ENCODE peak calls at places on chromosome 4, in ten cellular contexts. One of them, this sample, is unnamed.

GRCh38 chr4:48261288-48261687 is 8.3 kb downstream of the TEC start:
- DNase-seq in ureter: no peak
- DNase-seq in H9: no peak
- DNase-seq in breast epithelium: no peak
- DNase-seq in GM13977: no peak
- DNase-seq in heart right ventricle: no peak
- DNase-seq in lower leg skin: no peak
- DNase-seq in stimulated activated naive B cell treated with anti-CD40 and anti-IgM and Interleukin-4, amounts not matched to agents 10 μg/mL and 1 μg/mL and 100 μg/mL, for 72 hours: no peak
- DNase-seq in psoas muscle: no peak
- DNase-seq in cardiac fibroblast: no peak
- DNase-seq in this sample: no peak

GRCh38 chr4:189940178-189941004 is at the start of gene FRG1:
- DNase-seq in cardiac fibroblast: peak
- DNase-seq in stimulated activated naive B cell treated with anti-CD40 and anti-IgM and Interleukin-4, amounts not matched to agents 10 μg/mL and 1 μg/mL and 100 μg/mL, for 72 hours: peak
- DNase-seq in heart right ventricle: peak
- DNase-seq in breast epithelium: peak
- DNase-seq in GM13977: peak
- DNase-seq in ureter: peak
- DNase-seq in H9: peak
- DNase-seq in lower leg skin: peak
- DNase-seq in psoas muscle: peak
- DNase-seq in this sample: peak

GRCh38 chr4:71126719-71127118 is 133.3 kb downstream of the DCK start:
- DNase-seq in lower leg skin: no peak
- DNase-seq in heart right ventricle: no peak
- DNase-seq in GM13977: no peak
- DNase-seq in H9: no peak
- DNase-seq in cardiac fibroblast: peak
- DNase-seq in psoas muscle: no peak
- DNase-seq in ureter: no peak
- DNase-seq in stimulated activated naive B cell treated with anti-CD40 and anti-IgM and Interleukin-4, amounts not matched to agents 10 μg/mL and 1 μg/mL and 100 μg/mL, for 72 hours: no peak
- DNase-seq in breast epithelium: no peak
- DNase-seq in this sample: peak

GRCh38 chr4:25844957-25845712 is 17.7 kb downstream of the SEL1L3 start:
- DNase-seq in breast epithelium: no peak
- DNase-seq in psoas muscle: no peak
- DNase-seq in ureter: no peak
- DNase-seq in lower leg skin: no peak
- DNase-seq in heart right ventricle: no peak
- DNase-seq in stimulated activated naive B cell treated with anti-CD40 and anti-IgM and Interleukin-4, amounts not matched to agents 10 μg/mL and 1 μg/mL and 100 μg/mL, for 72 hours: no peak
- DNase-seq in cardiac fibroblast: no peak
- DNase-seq in GM13977: no peak
- DNase-seq in H9: no peak
- DNase-seq in this sample: no peak

GRCh38 chr4:137997496-137997895 is 244.7 kb downstream of the SLC7A11 start:
- DNase-seq in breast epithelium: no peak
- DNase-seq in GM13977: no peak
- DNase-seq in cardiac fibroblast: no peak
- DNase-seq in heart right ventricle: no peak
- DNase-seq in lower leg skin: no peak
- DNase-seq in ureter: no peak
- DNase-seq in stimulated activated naive B cell treated with anti-CD40 and anti-IgM and Interleukin-4, amounts not matched to agents 10 μg/mL and 1 μg/mL and 100 μg/mL, for 72 hours: no peak
- DNase-seq in H9: no peak
- DNase-seq in psoas muscle: no peak
- DNase-seq in this sample: no peak

GRCh38 chr4:142463195-142463594 is 382.9 kb downstream of the INPP4B start:
- DNase-seq in heart right ventricle: no peak
- DNase-seq in psoas muscle: no peak
- DNase-seq in stimulated activated naive B cell treated with anti-CD40 and anti-IgM and Interleukin-4, amounts not matched to agents 10 μg/mL and 1 μg/mL and 100 μg/mL, for 72 hours: no peak
- DNase-seq in GM13977: no peak
- DNase-seq in breast epithelium: no peak
- DNase-seq in lower leg skin: no peak
- DNase-seq in ureter: no peak
- DNase-seq in cardiac fibroblast: no peak
- DNase-seq in H9: no peak
- DNase-seq in this sample: no peak

GRCh38 chr4:147793569-147793968 is 61.7 kb downstream of the ARHGAP10 start:
- DNase-seq in H9: no peak
- DNase-seq in cardiac fibroblast: no peak
- DNase-seq in breast epithelium: no peak
- DNase-seq in psoas muscle: no peak
- DNase-seq in GM13977: no peak
- DNase-seq in lower leg skin: no peak
- DNase-seq in ureter: no peak
- DNase-seq in heart right ventricle: no peak
- DNase-seq in stimulated activated naive B cell treated with anti-CD40 and anti-IgM and Interleukin-4, amounts not matched to agents 10 μg/mL and 1 μg/mL and 100 μg/mL, for 72 hours: no peak
- DNase-seq in this sample: no peak

GRCh38 chr4:174217273-174218126 is 66.0 kb downstream of the FBXO8 start:
- DNase-seq in H9: no peak
- DNase-seq in GM13977: no peak
- DNase-seq in cardiac fibroblast: peak
- DNase-seq in heart right ventricle: peak
- DNase-seq in psoas muscle: peak
- DNase-seq in lower leg skin: no peak
- DNase-seq in stimulated activated naive B cell treated with anti-CD40 and anti-IgM and Interleukin-4, amounts not matched to agents 10 μg/mL and 1 μg/mL and 100 μg/mL, for 72 hours: no peak
- DNase-seq in ureter: no peak
- DNase-seq in breast epithelium: no peak
- DNase-seq in this sample: peak

GRCh38 chr4:105944535-105944934 is 49.3 kb downstream of the NPNT start:
- DNase-seq in H9: no peak
- DNase-seq in GM13977: no peak
- DNase-seq in cardiac fibroblast: peak
- DNase-seq in lower leg skin: no peak
- DNase-seq in breast epithelium: no peak
- DNase-seq in stimulated activated naive B cell treated with anti-CD40 and anti-IgM and Interleukin-4, amounts not matched to agents 10 μg/mL and 1 μg/mL and 100 μg/mL, for 72 hours: no peak
- DNase-seq in psoas muscle: no peak
- DNase-seq in ureter: no peak
- DNase-seq in heart right ventricle: peak
- DNase-seq in this sample: peak

GRCh38 chr4:156195914-156196313 is 242.2 kb upstream of the CTSO start:
- DNase-seq in heart right ventricle: no peak
- DNase-seq in psoas muscle: no peak
- DNase-seq in cardiac fibroblast: no peak
- DNase-seq in lower leg skin: no peak
- DNase-seq in H9: no peak
- DNase-seq in GM13977: peak
- DNase-seq in stimulated activated naive B cell treated with anti-CD40 and anti-IgM and Interleukin-4, amounts not matched to agents 10 μg/mL and 1 μg/mL and 100 μg/mL, for 72 hours: no peak
- DNase-seq in ureter: no peak
- DNase-seq in breast epithelium: no peak
- DNase-seq in this sample: no peak

GRCh38 chr4:141686146-141686775 is 49.9 kb downstream of the IL15 start:
- DNase-seq in GM13977: no peak
- DNase-seq in lower leg skin: no peak
- DNase-seq in cardiac fibroblast: peak
- DNase-seq in psoas muscle: no peak
- DNase-seq in H9: no peak
- DNase-seq in heart right ventricle: no peak
- DNase-seq in stimulated activated naive B cell treated with anti-CD40 and anti-IgM and Interleukin-4, amounts not matched to agents 10 μg/mL and 1 μg/mL and 100 μg/mL, for 72 hours: no peak
- DNase-seq in ureter: no peak
- DNase-seq in breast epithelium: no peak
- DNase-seq in this sample: no peak

GRCh38 chr4:68342139-68342538 is 7.8 kb downstream of the YTHDC1 start:
- DNase-seq in cardiac fibroblast: peak
- DNase-seq in breast epithelium: no peak
- DNase-seq in heart right ventricle: peak
- DNase-seq in GM13977: no peak
- DNase-seq in ureter: no peak
- DNase-seq in lower leg skin: no peak
- DNase-seq in stimulated activated naive B cell treated with anti-CD40 and anti-IgM and Interleukin-4, amounts not matched to agents 10 μg/mL and 1 μg/mL and 100 μg/mL, for 72 hours: no peak
- DNase-seq in psoas muscle: no peak
- DNase-seq in H9: no peak
- DNase-seq in this sample: peak

GRCh38 chr4:118969359-118969758 is 80.7 kb downstream of the SYNPO2 start:
- DNase-seq in heart right ventricle: peak
- DNase-seq in GM13977: no peak
- DNase-seq in lower leg skin: no peak
- DNase-seq in ureter: peak
- DNase-seq in stimulated activated naive B cell treated with anti-CD40 and anti-IgM and Interleukin-4, amounts not matched to agents 10 μg/mL and 1 μg/mL and 100 μg/mL, for 72 hours: no peak
- DNase-seq in H9: no peak
- DNase-seq in cardiac fibroblast: peak
- DNase-seq in psoas muscle: peak
- DNase-seq in breast epithelium: peak
- DNase-seq in this sample: peak

GRCh38 chr4:76208005-76208765 is 5.4 kb downstream of the SCARB2 start:
- DNase-seq in cardiac fibroblast: peak
- DNase-seq in lower leg skin: peak
- DNase-seq in ureter: peak
- DNase-seq in heart right ventricle: peak
- DNase-seq in GM13977: no peak
- DNase-seq in H9: no peak
- DNase-seq in stimulated activated naive B cell treated with anti-CD40 and anti-IgM and Interleukin-4, amounts not matched to agents 10 μg/mL and 1 μg/mL and 100 μg/mL, for 72 hours: no peak
- DNase-seq in breast epithelium: peak
- DNase-seq in psoas muscle: peak
- DNase-seq in this sample: peak

GRCh38 chr4:3332498-3332897 is 39.7 kb downstream of the RGS12 start:
- DNase-seq in psoas muscle: no peak
- DNase-seq in lower leg skin: no peak
- DNase-seq in ureter: peak
- DNase-seq in cardiac fibroblast: no peak
- DNase-seq in H9: no peak
- DNase-seq in breast epithelium: no peak
- DNase-seq in stimulated activated naive B cell treated with anti-CD40 and anti-IgM and Interleukin-4, amounts not matched to agents 10 μg/mL and 1 μg/mL and 100 μg/mL, for 72 hours: no peak
- DNase-seq in GM13977: peak
- DNase-seq in heart right ventricle: no peak
- DNase-seq in this sample: no peak

GRCh38 chr4:163755013-163755412 is 260.5 kb downstream of the TMA16 start:
- DNase-seq in breast epithelium: no peak
- DNase-seq in cardiac fibroblast: peak
- DNase-seq in lower leg skin: no peak
- DNase-seq in ureter: no peak
- DNase-seq in H9: no peak
- DNase-seq in stimulated activated naive B cell treated with anti-CD40 and anti-IgM and Interleukin-4, amounts not matched to agents 10 μg/mL and 1 μg/mL and 100 μg/mL, for 72 hours: peak
- DNase-seq in GM13977: peak
- DNase-seq in psoas muscle: no peak
- DNase-seq in heart right ventricle: no peak
- DNase-seq in this sample: no peak

GRCh38 chr4:15920723-15921591 is 17.6 kb downstream of the FGFBP1 start:
- DNase-seq in stimulated activated naive B cell treated with anti-CD40 and anti-IgM and Interleukin-4, amounts not matched to agents 10 μg/mL and 1 μg/mL and 100 μg/mL, for 72 hours: no peak
- DNase-seq in cardiac fibroblast: peak
- DNase-seq in GM13977: no peak
- DNase-seq in lower leg skin: peak
- DNase-seq in breast epithelium: peak
- DNase-seq in psoas muscle: no peak
- DNase-seq in heart right ventricle: no peak
- DNase-seq in ureter: peak
- DNase-seq in H9: no peak
- DNase-seq in this sample: peak

GRCh38 chr4:129138762-129139496 is 43.0 kb downstream of the C4orf33 start:
- DNase-seq in GM13977: no peak
- DNase-seq in breast epithelium: no peak
- DNase-seq in psoas muscle: no peak
- DNase-seq in heart right ventricle: no peak
- DNase-seq in ureter: no peak
- DNase-seq in lower leg skin: no peak
- DNase-seq in stimulated activated naive B cell treated with anti-CD40 and anti-IgM and Interleukin-4, amounts not matched to agents 10 μg/mL and 1 μg/mL and 100 μg/mL, for 72 hours: no peak
- DNase-seq in H9: no peak
- DNase-seq in cardiac fibroblast: no peak
- DNase-seq in this sample: no peak

GRCh38 chr4:186852078-186852420 is 128.4 kb upstream of the FAT1 start:
- DNase-seq in lower leg skin: no peak
- DNase-seq in H9: no peak
- DNase-seq in ureter: no peak
- DNase-seq in heart right ventricle: no peak
- DNase-seq in cardiac fibroblast: no peak
- DNase-seq in psoas muscle: no peak
- DNase-seq in GM13977: no peak
- DNase-seq in stimulated activated naive B cell treated with anti-CD40 and anti-IgM and Interleukin-4, amounts not matched to agents 10 μg/mL and 1 μg/mL and 100 μg/mL, for 72 hours: no peak
- DNase-seq in breast epithelium: no peak
- DNase-seq in this sample: no peak

GRCh38 chr4:152211936-152212675 is 323.8 kb downstream of the FBXW7 start:
- DNase-seq in psoas muscle: no peak
- DNase-seq in breast epithelium: no peak
- DNase-seq in heart right ventricle: no peak
- DNase-seq in stimulated activated naive B cell treated with anti-CD40 and anti-IgM and Interleukin-4, amounts not matched to agents 10 μg/mL and 1 μg/mL and 100 μg/mL, for 72 hours: no peak
- DNase-seq in lower leg skin: no peak
- DNase-seq in GM13977: no peak
- DNase-seq in cardiac fibroblast: no peak
- DNase-seq in H9: no peak
- DNase-seq in ureter: no peak
- DNase-seq in this sample: no peak

GRCh38 chr4:142088906-142089305 is 452.5 kb downstream of the IL15 start:
- DNase-seq in ureter: no peak
- DNase-seq in heart right ventricle: no peak
- DNase-seq in lower leg skin: no peak
- DNase-seq in stimulated activated naive B cell treated with anti-CD40 and anti-IgM and Interleukin-4, amounts not matched to agents 10 μg/mL and 1 μg/mL and 100 μg/mL, for 72 hours: no peak
- DNase-seq in H9: no peak
- DNase-seq in breast epithelium: no peak
- DNase-seq in psoas muscle: no peak
- DNase-seq in GM13977: no peak
- DNase-seq in cardiac fibroblast: peak
- DNase-seq in this sample: peak

GRCh38 chr4:120053916-120054315 is 12.7 kb downstream of the MAD2L1 start:
- DNase-seq in ureter: no peak
- DNase-seq in psoas muscle: no peak
- DNase-seq in GM13977: no peak
- DNase-seq in breast epithelium: no peak
- DNase-seq in cardiac fibroblast: no peak
- DNase-seq in heart right ventricle: no peak
- DNase-seq in H9: no peak
- DNase-seq in lower leg skin: no peak
- DNase-seq in stimulated activated naive B cell treated with anti-CD40 and anti-IgM and Interleukin-4, amounts not matched to agents 10 μg/mL and 1 μg/mL and 100 μg/mL, for 72 hours: no peak
- DNase-seq in this sample: no peak

This sample was measured in GM03348.